ENCODE peak calls at places on chromosomes 12 and 14, in five cellular contexts. S, F, I, K and V are unnamed samples.

GRCh38 chr12:43744826-43745225 is 13.8 kb downstream of the PUS7L start:
- DNase-seq in S (no peak), F (no peak), I (no peak), K (no peak), V (no peak)

GRCh38 chr12:121857322-121858246 is 1.1 kb downstream of the HPD start:
- DNase-seq in S (no peak), F (peak; percentile 67), I (no peak), K (no peak), V (no peak)

GRCh38 chr14:78340250-78340649 is 170.1 kb downstream of the NRXN3 start:
- DNase-seq in S (no peak), F (no peak), I (no peak), K (no peak), V (no peak)

GRCh38 chr14:38425324-38425976 is 169.6 kb upstream of the CLEC14A start:
- DNase-seq in S (no peak), F (no peak), I (no peak), K (no peak), V (no peak)

GRCh38 chr14:50060871-50061663 is 55.3 kb downstream of the VCPKMT start:
- DNase-seq in S (peak; percentile 64), F (peak; percentile 76), I (peak; percentile 60), K (peak; percentile 53), V (peak; percentile 75)

GRCh38 chr12:93108958-93109357 is 179.9 kb upstream of the EEA1 start:
- DNase-seq in S (no peak), F (no peak), I (no peak), K (no peak), V (no peak)

GRCh38 chr12:66352197-66352596 is 49.9 kb downstream of the HELB start:
- DNase-seq in S (no peak), F (peak; percentile 92), I (no peak), K (no peak), V (no peak)

GRCh38 chr12:30219047-30219446 is 435.3 kb upstream of the TMTC1 start:
- DNase-seq in S (no peak), F (no peak), I (no peak), K (no peak), V (no peak)

GRCh38 chr14:105330491-105330895 is 15.9 kb downstream of the PACS2 start:
- DNase-seq in S (peak; percentile 73), F (no peak), I (no peak), K (no peak), V (peak; percentile 86)

GRCh38 chr12:105477873-105478272 is 147.4 kb downstream of the C12orf75 start:
- DNase-seq in S (no peak), F (peak; percentile 45), I (no peak), K (no peak), V (no peak)

GRCh38 chr12:19624401-19624930 is 185.2 kb downstream of the AEBP2 start:
- DNase-seq in S (no peak), F (no peak), I (no peak), K (no peak), V (no peak)

GRCh38 chr12:75414671-75415070 is 23.8 kb downstream of the GLIPR1L2 start:
- DNase-seq in S (no peak), F (no peak), I (no peak), K (no peak), V (no peak)

GRCh38 chr12:99110866-99111265 is 465.8 kb downstream of the APAF1 start:
- DNase-seq in S (no peak), F (no peak), I (no peak), K (no peak), V (no peak)

GRCh38 chr14:68896132-68896531 is 83.0 kb downstream of the ACTN1 start:
- DNase-seq in S (no peak), F (peak; percentile 75), I (peak; percentile 12), K (no peak), V (no peak)

GRCh38 chr12:65511134-65511912 is 232.8 kb downstream of the MSRB3 start:
- DNase-seq in S (no peak), F (no peak), I (no peak), K (no peak), V (no peak)

GRCh38 chr12:52032431-52032796 is 18.8 kb upstream of the NR4A1 start:
- DNase-seq in S (no peak), F (no peak), I (no peak), K (no peak), V (no peak)

GRCh38 chr12:92139634-92140555 is 5.8 kb downstream of the BTG1 start:
- DNase-seq in S (no peak), F (no peak), I (no peak), K (no peak), V (no peak)

GRCh38 chr12:24280085-24280842 is 330.8 kb upstream of the SOX5 start:
- DNase-seq in S (no peak), F (no peak), I (no peak), K (no peak), V (no peak)

GRCh38 chr14:59427653-59428578 is 37.3 kb downstream of the GPR135 start:
- DNase-seq in S (no peak), F (no peak), I (no peak), K (no peak), V (peak; percentile 69)

GRCh38 chr14:24895622-24896021 is 154.3 kb downstream of the STXBP6 start:
- DNase-seq in S (no peak), F (no peak), I (no peak), K (no peak), V (no peak)

GRCh38 chr14:55473786-55474185 is 33.4 kb upstream of the TBPL2 start:
- DNase-seq in S (no peak), F (no peak), I (no peak), K (no peak), V (no peak)

GRCh38 chr14:56351861-56352260 is 227.7 kb upstream of the TMEM260 start:
- DNase-seq in S (no peak), F (no peak), I (no peak), K (no peak), V (no peak)

GRCh38 chr14:103185051-103186027 is 62.1 kb downstream of the TNFAIP2 start:
- DNase-seq in S (peak; percentile 15), F (no peak), I (no peak), K (no peak), V (no peak)

GRCh38 chr12:66119870-66120241 is 10.7 kb downstream of the LLPH start:
- DNase-seq in S (no peak), F (no peak), I (no peak), K (no peak), V (no peak)

DNA sequence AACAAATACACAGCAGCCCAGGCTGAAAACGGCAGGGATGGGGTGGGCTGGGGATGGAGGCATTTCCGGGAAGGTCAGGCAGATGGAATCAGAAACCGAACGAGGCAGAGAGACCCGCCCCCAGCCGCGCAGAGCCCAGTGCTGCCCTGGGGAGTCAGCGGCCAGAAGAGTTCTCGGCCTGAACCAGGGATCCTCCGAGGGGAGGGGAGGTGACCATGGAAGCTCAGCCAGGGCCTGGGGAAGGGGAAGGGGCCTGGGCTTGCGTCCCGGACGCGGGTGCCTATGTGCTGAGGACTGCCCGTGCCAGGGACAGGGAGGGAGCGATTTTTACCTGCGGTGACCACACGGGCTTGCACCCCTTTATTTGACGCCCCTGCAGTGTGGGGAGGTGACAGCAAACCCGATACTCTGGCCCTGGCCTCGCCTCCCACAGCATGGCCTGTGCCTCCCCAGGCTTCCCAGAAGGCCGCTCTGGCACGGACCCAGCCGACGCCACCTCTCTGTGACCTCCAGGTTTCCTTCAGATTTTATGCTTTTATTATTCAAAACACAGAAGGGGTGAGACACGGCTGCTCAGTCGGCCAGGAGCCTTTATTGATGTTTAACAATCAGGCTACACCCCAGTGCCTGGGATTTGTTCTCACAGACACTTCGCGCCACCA is 7.7 kb downstream of the LRCOL1 start:
- DNase-seq in S (no peak), F (peak; percentile 69), I (no peak), K (no peak), V (no peak)
- H3K4me3 ChIP-seq in S (peak overlapping the region; percentile 48), F (no peak overlapping the region), I (no peak overlapping the region), K (no peak overlapping the region), V (peak overlapping the region; percentile 51)

DNA sequence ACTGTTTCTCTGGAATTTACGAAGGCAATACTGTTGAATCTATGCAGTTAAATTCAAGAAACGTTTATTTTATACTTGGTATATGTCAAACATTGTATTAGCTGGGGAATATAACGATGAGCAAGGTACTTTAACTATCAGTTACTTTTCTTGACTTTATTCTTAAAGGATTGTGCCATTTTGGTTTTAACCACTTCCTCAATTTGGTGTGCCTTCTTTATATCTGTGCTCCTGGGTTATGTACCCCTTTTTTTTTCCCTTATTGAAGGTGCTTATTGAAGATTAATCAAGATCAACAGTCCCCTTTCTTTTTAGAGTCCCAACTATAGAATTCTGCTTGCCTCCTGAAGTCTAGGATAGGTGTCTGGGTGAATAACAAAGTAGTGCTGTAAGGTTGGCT is 5.8 kb downstream of the RAB21 start:
- DNase-seq in S (no peak), F (no peak), I (no peak), K (no peak), V (no peak)
- H3K27ac ChIP-seq in S (no peak overlapping the region), F (no peak overlapping the region), I (no peak overlapping the region), K (no peak overlapping the region), V (no peak overlapping the region)

DNA sequence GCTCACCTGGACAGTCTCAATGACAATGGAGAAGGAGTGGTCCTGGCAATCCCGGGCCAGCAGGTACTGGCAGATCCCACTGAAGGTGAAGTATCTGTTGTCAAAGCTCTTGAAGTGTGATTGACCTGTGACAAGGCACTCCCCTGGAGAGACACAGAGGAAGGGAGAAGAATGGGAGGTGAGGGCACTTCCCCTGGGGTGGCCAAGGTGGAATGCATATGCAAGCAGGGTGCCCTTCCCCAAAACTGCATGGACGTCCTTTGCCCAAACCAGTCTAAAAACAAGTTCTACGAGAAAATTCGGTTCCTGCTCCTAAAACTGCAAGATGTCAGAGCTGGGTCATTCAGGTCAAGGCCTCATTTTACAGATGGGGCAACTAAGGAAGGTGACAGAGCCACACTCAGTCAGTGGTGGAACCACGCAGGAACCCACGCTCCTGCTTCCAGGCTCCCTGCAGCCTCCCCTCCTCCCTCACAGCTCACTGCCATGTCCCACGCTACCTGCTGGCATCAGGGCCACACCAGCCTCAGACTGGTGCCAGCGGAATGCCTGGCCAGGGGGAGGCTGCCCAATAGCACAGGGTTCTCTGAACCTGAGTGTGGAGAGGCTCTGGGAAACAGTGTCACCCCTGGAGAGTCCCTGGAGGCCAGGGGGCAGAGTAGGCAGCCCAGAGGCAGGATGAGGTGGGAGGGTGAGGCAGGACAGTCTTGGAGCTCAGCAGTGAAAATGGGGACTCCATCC is 59.2 kb downstream of the VWF start:
- DNase-seq in S (no peak), F (no peak), I (no peak), K (no peak), V (no peak)
- H3K4me1 ChIP-seq in S (peaks cover 25% of the 10 kb centered on the region), F (no peaks in the 10 kb centered on the region), I (no peaks in the 10 kb centered on the region), K (peaks cover 11% of the 10 kb centered on the region), V (peaks cover 20% of the 10 kb centered on the region)

GRCh38 chr14:31080489-31080888 is 54.3 kb upstream of the STRN3 start:
- DNase-seq in S (no peak), F (peak; percentile 20), I (no peak), K (no peak), V (no peak)

GRCh38 chr14:31080060-31080459 is 53.9 kb upstream of the STRN3 start:
- DNase-seq in S (no peak), F (no peak), I (no peak), K (no peak), V (no peak)

GRCh38 chr14:31084385-31084784 is 58.2 kb upstream of the STRN3 start:
- DNase-seq in S (no peak), F (no peak), I (peak; percentile 35), K (no peak), V (no peak)

GRCh38 chr14:31085027-31085426 is 58.8 kb upstream of the STRN3 start:
- DNase-seq in S (no peak), F (no peak), I (no peak), K (no peak), V (no peak)

DNA sequence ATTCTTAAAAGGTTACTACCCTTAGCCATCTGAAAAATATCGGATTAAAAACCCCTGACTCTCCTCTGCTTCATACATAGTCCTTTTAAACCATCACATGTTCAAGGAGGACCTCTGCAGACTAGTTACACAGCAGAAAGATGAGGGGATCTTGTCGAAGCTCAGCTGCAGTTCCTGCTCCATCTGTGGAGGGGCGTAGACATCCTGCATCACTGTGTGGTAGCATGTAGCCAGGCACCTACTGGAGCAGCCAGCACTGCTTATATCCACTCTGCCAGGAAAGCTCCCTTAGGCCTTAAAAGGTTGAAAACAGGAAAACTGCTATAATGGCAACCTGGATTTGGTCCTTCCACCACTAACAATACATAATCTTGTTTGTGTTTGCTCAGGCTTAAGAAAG is 57.6 kb upstream of the STRN3 start:
- DNase-seq in S (no peak), F (no peak), I (no peak), K (no peak), V (no peak)
- H3K4me3 ChIP-seq in S (no peak overlapping the region), F (no peak overlapping the region), I (no peak overlapping the region), K (no peak overlapping the region), V (no peak overlapping the region)